ENCODE peak calls at places on chromosomes 3 and 15, in ten cellular contexts. T is BJ, S is fibroblast of pulmonary artery, X is lower lobe of right lung, F is HCT116, G is neural progenitor cell, O is tibial nerve, Y is ovary, N is transverse colon, M is cardiac muscle cell. U is an unnamed sample.
A peak's percentile ranks its signal among the peaks of the same experiment; 100 is the strongest.

GRCh38 chr15:70525551-70525950 is 237.8 kb downstream of the UACA start:
- DNase-seq in M (no peak), O (no peak), S (no peak), Y (no peak), F (no peak), G (no peak), N (no peak), T (no peak), X (no peak), U (no peak)

GRCh38 chr3:188231454-188231853 is 77.5 kb downstream of the LPP start:
- DNase-seq in Y (no peak), N (no peak), F (no peak), O (no peak), G (no peak), T (no peak), S (no peak), X (no peak), M (no peak), U (no peak)

GRCh38 chr3:186772886-186773417 is 10.4 kb upstream of the EIF4A2 start:
- DNase-seq in T (no peak), F (no peak), Y (peak; percentile 33), S (no peak), G (peak; percentile 19), X (peak; percentile 88), N (peak; percentile 79), O (peak; percentile 53), M (no peak), U (no peak)

GRCh38 chr3:114551770-114552526 is 258.1 kb downstream of the TIGIT start:
- DNase-seq in O (no peak), N (no peak), G (no peak), X (no peak), F (peak; percentile 85), T (peak; percentile 30), Y (no peak), S (peak; percentile 69), M (no peak), U (peak; percentile 82)

GRCh38 chr3:155411500-155412223 is 118.2 kb upstream of the STRIT1 start:
- DNase-seq in O (no peak), T (no peak), F (no peak), Y (no peak), M (no peak), G (no peak), N (no peak), S (no peak), X (no peak), U (peak; percentile 18)

GRCh38 chr15:94295275-94295674 is 63.9 kb downstream of the MCTP2 start:
- DNase-seq in O (no peak), F (no peak), T (no peak), G (no peak), M (no peak), Y (no peak), N (no peak), X (no peak), S (no peak), U (no peak)

GRCh38 chr3:41690766-41691563 is 270.9 kb downstream of the ULK4 start:
- DNase-seq in N (peak; percentile 35), G (no peak), F (no peak), T (no peak), M (no peak), X (no peak), S (peak; percentile 35), Y (no peak), O (no peak), U (no peak)

GRCh38 chr15:74725241-74725774 is at the start of gene CYP1A1:
- DNase-seq in X (peak; percentile 67), T (no peak), O (no peak), N (peak; percentile 56), M (peak; percentile 44), G (peak; percentile 49), F (no peak), Y (no peak), S (no peak), U (no peak)

GRCh38 chr15:69974321-69974720 is 123.4 kb downstream of the TLE3 start:
- DNase-seq in N (no peak), T (no peak), G (no peak), X (no peak), O (no peak), Y (no peak), F (no peak), S (no peak), M (no peak), U (no peak)

GRCh38 chr15:72220678-72221077 is 10.3 kb downstream of the PKM start:
- DNase-seq in Y (no peak), T (no peak), S (no peak), G (no peak), N (no peak), M (peak; percentile 44), X (no peak), O (no peak), F (no peak), U (no peak)

GRCh38 chr3:168213920-168214319 is 118.2 kb upstream of the GOLIM4 start:
- DNase-seq in X (no peak), M (no peak), S (peak; percentile 1), F (no peak), T (no peak), G (no peak), N (no peak), O (no peak), Y (no peak), U (no peak)

DNA sequence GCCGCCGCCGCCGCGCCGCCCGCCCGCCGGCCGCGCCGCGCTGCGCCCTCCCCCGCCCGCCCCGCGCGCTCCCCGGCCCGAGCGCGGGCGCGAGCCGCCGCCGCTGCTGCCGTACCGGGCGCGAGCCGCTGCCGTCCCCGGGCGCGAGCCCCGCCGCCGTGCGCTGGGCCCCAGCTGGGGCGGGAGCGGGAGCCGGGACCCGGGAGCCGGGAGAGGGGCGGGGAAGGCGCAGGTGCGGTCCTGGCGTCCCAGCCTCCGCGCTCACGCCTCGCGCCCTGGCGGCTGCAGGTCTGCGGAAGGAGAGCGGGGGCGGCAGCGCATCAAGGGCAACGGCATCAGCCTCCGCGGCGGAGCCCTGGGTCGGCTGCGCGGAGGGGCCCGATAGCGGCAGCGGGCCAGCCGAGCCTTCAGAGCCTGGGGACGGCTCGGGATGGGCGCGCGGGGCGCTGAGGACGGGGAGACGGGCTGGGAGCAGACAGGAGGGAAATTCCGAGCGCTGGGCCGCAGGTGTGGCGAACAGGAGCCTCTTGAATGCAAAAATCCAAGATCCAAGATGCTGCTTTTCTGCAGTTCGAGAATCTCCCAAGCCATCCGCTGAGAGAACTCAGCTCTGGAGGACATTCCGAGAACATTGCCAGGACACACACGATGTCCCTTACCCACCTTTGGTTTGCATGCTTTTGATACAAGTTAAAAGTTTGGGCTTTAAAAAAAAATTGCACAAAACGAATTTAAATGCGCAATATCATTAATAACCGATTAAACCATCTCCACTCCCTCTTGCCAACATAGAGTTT is 251.1 kb downstream of the TJP1 start:
- DNase-seq in X (no peak), N (peak; percentile 50), T (no peak), O (no peak), S (peak; percentile 13), Y (no peak), G (peak; percentile 90), M (peak; percentile 84), F (no peak), U (no peak)
- H3K4me3 ChIP-seq in X (peak overlapping the region; percentile 56), N (peak overlapping the region; percentile 22), T (no peak overlapping the region), O (peak overlapping the region; percentile 28), S (no peak overlapping the region), Y (peak overlapping the region; percentile 32), G (peak overlapping the region; percentile 63), M (peak overlapping the region; percentile 69), F (no peak overlapping the region), U (no peak overlapping the region)

GRCh38 chr3:45224824-45225464 is 1.1 kb downstream of the TMEM158 start:
- DNase-seq in X (peak; percentile 87), N (peak; percentile 74), M (peak; percentile 82), O (peak; percentile 47), T (no peak), S (peak; percentile 77), Y (peak; percentile 37), G (peak; percentile 95), F (no peak), U (peak; percentile 71)
- TF ChIP-seq CTCF in X (peak; percentile 52), N (peak; percentile 31), M (peak; percentile 34), O (peak; percentile 88), T (peak; percentile 59), S (peak; percentile 44), Y (no peak), G (peak; percentile 67), F (peak; percentile 34), U (peak; percentile 38)

DNA sequence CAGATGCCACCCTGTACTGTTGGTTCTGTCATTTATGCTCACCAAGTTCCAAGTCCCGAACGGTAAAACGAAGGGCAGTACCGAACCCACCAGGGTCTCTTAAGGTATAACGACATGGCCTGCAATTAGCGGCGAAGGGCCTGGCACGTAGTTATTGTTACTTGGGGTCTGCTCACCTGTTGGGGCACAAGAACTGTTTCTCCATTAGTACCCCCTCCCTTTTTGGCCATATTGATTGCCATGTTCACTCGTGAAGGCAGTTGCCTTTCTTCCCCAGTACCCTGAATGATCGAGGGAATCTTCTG is 435 bp downstream of the IL17RB start:
- DNase-seq in O (no peak), S (no peak), X (no peak), G (no peak), M (no peak), T (no peak), F (no peak), N (no peak), Y (no peak), U (no peak)
- H3K4me3 ChIP-seq in O (peak overlapping the region; percentile 66), S (no peak overlapping the region), X (peak overlapping the region; percentile 74), G (peak overlapping the region; percentile 61), M (peak overlapping the region; percentile 53), T (no peak overlapping the region), F (peak overlapping the region; percentile 72), N (peak overlapping the region; percentile 54), Y (peak overlapping the region; percentile 60), U (no peak overlapping the region)

GRCh38 chr3:94331831-94332230 is 269.0 kb downstream of the NSUN3 start:
- DNase-seq in N (no peak), Y (no peak), G (no peak), M (no peak), F (no peak), O (no peak), S (no peak), T (no peak), X (no peak), U (no peak)

DNA sequence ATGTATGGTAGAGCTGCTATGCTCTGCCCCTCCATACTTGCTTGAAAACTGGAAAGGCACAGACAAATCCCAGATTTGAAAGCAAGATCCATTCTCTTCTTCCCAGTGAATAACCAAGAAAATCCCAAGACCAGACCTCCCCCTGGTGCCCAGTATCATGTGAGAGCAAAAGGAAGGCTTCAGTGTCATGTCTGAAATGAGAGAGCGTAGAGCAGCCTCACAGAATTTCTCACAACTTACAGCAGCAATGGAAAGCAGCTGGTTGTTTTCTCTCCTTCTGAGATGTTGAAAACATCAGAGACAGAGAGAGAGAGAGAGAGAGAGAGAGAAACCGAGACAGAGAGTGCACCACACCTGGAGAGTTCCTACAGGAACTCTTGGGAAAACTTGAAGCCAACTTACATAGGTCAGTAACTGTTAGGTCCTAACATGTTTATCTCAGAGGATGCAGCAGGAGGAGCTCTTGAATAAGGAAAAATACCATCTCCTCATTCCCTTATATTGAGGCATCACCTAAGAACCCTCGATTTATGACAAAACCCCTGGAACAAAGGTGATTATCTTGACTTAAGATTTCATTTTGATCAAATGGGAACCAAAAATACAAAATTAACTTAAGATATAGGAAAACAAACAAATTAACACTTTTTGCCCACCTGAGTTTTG is 273.3 kb downstream of the NSUN3 start:
- DNase-seq in Y (no peak), S (peak; percentile 74), T (peak; percentile 0), M (peak; percentile 62), N (peak; percentile 7), F (peak; percentile 3), G (peak; percentile 64), X (no peak), O (no peak), U (peak; percentile 59)
- TF ChIP-seq CTCF in Y (no peak), S (peak; percentile 57), T (peak; percentile 45), M (peak; percentile 41), N (peak; percentile 66), F (no peak), G (peak; percentile 73), X (peak; percentile 36), O (peak; percentile 52), U (peak; percentile 39)